ENCODE peak calls at places on chromosomes 3 and 15, in six cellular contexts. P is foreskin fibroblast, J is choroid plexus epithelial cell, H is mucosa of descending colon, K is right lobe of liver, C is IMR-90. Q is an unnamed sample.

GRCh38 chr3:58293516-58293915 is 12.5 kb upstream of the RPP14 start:
- DNase-seq in P (no peak), J (no peak), H (no peak), K (no peak), C (no peak), Q (no peak)

GRCh38 chr3:172591876-172592771 is 68.9 kb upstream of the TNFSF10 start:
- DNase-seq in P (no peak), J (no peak), H (peak), K (no peak), C (peak), Q (no peak)

GRCh38 chr3:177478170-177478859 is 281.0 kb upstream of the TBL1XR1 start:
- DNase-seq in P (peak), J (peak), H (no peak), K (no peak), C (peak), Q (peak)

GRCh38 chr3:35393916-35394315 is 245.4 kb upstream of the ARPP21 start:
- DNase-seq in P (no peak), J (peak), H (no peak), K (no peak), C (no peak), Q (peak)

GRCh38 chr15:86611392-86612040 is 531.8 kb downstream of the AGBL1 start:
- DNase-seq in P (no peak), J (no peak), H (peak), K (no peak), C (no peak), Q (peak)

GRCh38 chr15:64686130-64686735 is 89.2 kb downstream of the RBPMS2 start:
- DNase-seq in P (peak), J (peak), H (peak), K (no peak), C (peak), Q (no peak)

GRCh38 chr3:72200332-72200731 is 415.4 kb upstream of the PROK2 start:
- DNase-seq in P (no peak), J (no peak), H (no peak), K (no peak), C (no peak), Q (no peak)

GRCh38 chr3:43215684-43216336 is 70.5 kb upstream of the SNRK start:
- DNase-seq in P (no peak), J (no peak), H (no peak), K (no peak), C (no peak), Q (no peak)

GRCh38 chr15:22780267-22780666 is 6.2 kb upstream of the NIPA1 start:
- DNase-seq in P (peak), J (no peak), H (no peak), K (no peak), C (no peak), Q (no peak)

GRCh38 chr15:81410318-81410753 is 36.3 kb upstream of the TMC3 start:
- DNase-seq in P (peak), J (peak), H (peak), K (no peak), C (peak), Q (peak)

GRCh38 chr3:50008931-50009330 is 69.0 kb downstream of the RBM6 start:
- DNase-seq in P (peak), J (peak), H (no peak), K (no peak), C (peak), Q (peak)

GRCh38 chr3:71305246-71306206 is 278.0 kb downstream of the FOXP1 start:
- DNase-seq in P (no peak), J (peak), H (peak), K (no peak), C (peak), Q (no peak)

GRCh38 chr3:53114412-53115074 is 15.7 kb downstream of the RFT1 start:
- DNase-seq in P (peak), J (no peak), H (no peak), K (no peak), C (peak), Q (no peak)

GRCh38 chr15:85329561-85330421 is 50.6 kb upstream of the AKAP13 start:
- DNase-seq in P (peak), J (peak), H (peak), K (no peak), C (peak), Q (no peak)

GRCh38 chr15:39585871-39586301 is 5.0 kb downstream of the THBS1 start:
- DNase-seq in P (no peak), J (no peak), H (peak), K (no peak), C (no peak), Q (no peak)

GRCh38 chr15:40550381-40551037 is 14.3 kb downstream of the CCDC32 start:
- DNase-seq in P (no peak), J (no peak), H (no peak), K (no peak), C (no peak), Q (no peak)

GRCh38 chr15:49024840-49025239 is 21.4 kb downstream of the SECISBP2L start:
- DNase-seq in P (no peak), J (no peak), H (no peak), K (no peak), C (no peak), Q (no peak)

GRCh38 chr15:85840079-85840801 is 45.5 kb upstream of the KLHL25 start:
- DNase-seq in P (peak), J (peak), H (peak), K (peak), C (peak), Q (no peak)

GRCh38 chr3:52892625-52893311 is 4.6 kb downstream of the STIMATE start:
- DNase-seq in P (peak), J (peak), H (peak), K (no peak), C (no peak), Q (no peak)

GRCh38 chr3:14216257-14217048 is 37.8 kb downstream of the LSM3 start:
- DNase-seq in P (no peak), J (peak), H (no peak), K (no peak), C (no peak), Q (no peak)

GRCh38 chr15:53910852-53911251 is 67.4 kb upstream of the UNC13C start:
- DNase-seq in P (no peak), J (no peak), H (no peak), K (no peak), C (no peak), Q (no peak)

GRCh38 chr15:47736123-47736786 is 18.9 kb downstream of the SEMA6D start:
- DNase-seq in P (no peak), J (no peak), H (no peak), K (no peak), C (peak), Q (no peak)

GRCh38 chr15:66619152-66619903 is 53.5 kb upstream of the LCTL start:
- DNase-seq in P (peak), J (peak), H (peak), K (peak), C (peak), Q (no peak)

GRCh38 chr3:4714045-4714444 is 220.9 kb downstream of the ITPR1 start:
- DNase-seq in P (no peak), J (no peak), H (no peak), K (no peak), C (no peak), Q (no peak)

GRCh38 chr3:188283347-188283746 is 129.4 kb downstream of the LPP start:
- DNase-seq in P (peak), J (peak), H (no peak), K (peak), C (peak), Q (no peak)

GRCh38 chr3:13853256-13853977 is 26.5 kb downstream of the WNT7A start:
- DNase-seq in P (no peak), J (no peak), H (no peak), K (peak), C (no peak), Q (no peak)

GRCh38 chr3:50445919-50446318 is 57.5 kb downstream of the CACNA2D2 start:
- DNase-seq in P (no peak), J (no peak), H (peak), K (peak), C (no peak), Q (no peak)

GRCh38 chr3:184559336-184559735 is 2.2 kb upstream of the EPHB3 start:
- DNase-seq in P (no peak), J (no peak), H (peak), K (no peak), C (no peak), Q (no peak)

GRCh38 chr15:32889189-32889588 is 171.4 kb downstream of the GREM1 start:
- DNase-seq in P (no peak), J (no peak), H (no peak), K (no peak), C (no peak), Q (no peak)

GRCh38 chr3:49976942-49977341 is 37.0 kb downstream of the RBM6 start:
- DNase-seq in P (no peak), J (no peak), H (no peak), K (no peak), C (no peak), Q (no peak)

GRCh38 chr15:93467327-93467726 is 378.3 kb upstream of the RGMA start:
- DNase-seq in P (no peak), J (no peak), H (no peak), K (no peak), C (no peak), Q (peak)

GRCh38 chr3:185270956-185271332 is 17.1 kb upstream of the EHHADH start:
- DNase-seq in P (no peak), J (no peak), H (no peak), K (no peak), C (no peak), Q (no peak)

GRCh38 chr3:188330138-188330537 is 176.2 kb downstream of the LPP start:
- DNase-seq in P (no peak), J (no peak), H (no peak), K (no peak), C (no peak), Q (no peak)

GRCh38 chr3:30704931-30705890 is 98.8 kb downstream of the TGFBR2 start:
- DNase-seq in P (no peak), J (no peak), H (no peak), K (no peak), C (no peak), Q (peak)

GRCh38 chr3:13615019-13615528 is 66.1 kb downstream of the FBLN2 start:
- DNase-seq in P (no peak), J (no peak), H (no peak), K (peak), C (no peak), Q (no peak)

GRCh38 chr15:65979316-65979715 is 110.0 kb downstream of the RAB11A start:
- DNase-seq in P (no peak), J (peak), H (no peak), K (no peak), C (peak), Q (no peak)

GRCh38 chr15:65980824-65981456 is 111.6 kb downstream of the RAB11A start:
- DNase-seq in P (peak), J (peak), H (peak), K (no peak), C (peak), Q (peak)

GRCh38 chr3:145798691-145799550 is 362.1 kb downstream of the PLOD2 start:
- DNase-seq in P (no peak), J (peak), H (no peak), K (no peak), C (no peak), Q (no peak)

GRCh38 chr3:124650798-124651197 is 79.5 kb upstream of the UMPS start:
- DNase-seq in P (no peak), J (no peak), H (no peak), K (no peak), C (no peak), Q (no peak)

GRCh38 chr3:148455098-148455497 is 242.6 kb upstream of the AGTR1 start:
- DNase-seq in P (no peak), J (no peak), H (no peak), K (no peak), C (no peak), Q (no peak)

GRCh38 chr15:95659646-95660045 is 670.9 kb upstream of the NR2F2 start:
- DNase-seq in P (no peak), J (no peak), H (no peak), K (no peak), C (no peak), Q (no peak)
- H3K4me3 ChIP-seq in P (no peak), J (peak), H (no peak), K (no peak), C (no peak), Q (no peak)

GRCh38 chr3:189789432-189789831 is 158.2 kb downstream of the TP63 start:
- DNase-seq in P (no peak), J (no peak), H (no peak), K (no peak), C (no peak), Q (no peak)

GRCh38 chr3:189790658-189791057 is 159.5 kb downstream of the TP63 start:
- DNase-seq in P (no peak), J (no peak), H (no peak), K (no peak), C (no peak), Q (no peak)

GRCh38 chr3:189794518-189794917 is 163.3 kb downstream of the TP63 start:
- DNase-seq in P (no peak), J (no peak), H (no peak), K (no peak), C (no peak), Q (no peak)

GRCh38 chr3:189787622-189788021 is 156.4 kb downstream of the TP63 start:
- DNase-seq in P (peak), J (peak), H (no peak), K (no peak), C (peak), Q (peak)

DNA sequence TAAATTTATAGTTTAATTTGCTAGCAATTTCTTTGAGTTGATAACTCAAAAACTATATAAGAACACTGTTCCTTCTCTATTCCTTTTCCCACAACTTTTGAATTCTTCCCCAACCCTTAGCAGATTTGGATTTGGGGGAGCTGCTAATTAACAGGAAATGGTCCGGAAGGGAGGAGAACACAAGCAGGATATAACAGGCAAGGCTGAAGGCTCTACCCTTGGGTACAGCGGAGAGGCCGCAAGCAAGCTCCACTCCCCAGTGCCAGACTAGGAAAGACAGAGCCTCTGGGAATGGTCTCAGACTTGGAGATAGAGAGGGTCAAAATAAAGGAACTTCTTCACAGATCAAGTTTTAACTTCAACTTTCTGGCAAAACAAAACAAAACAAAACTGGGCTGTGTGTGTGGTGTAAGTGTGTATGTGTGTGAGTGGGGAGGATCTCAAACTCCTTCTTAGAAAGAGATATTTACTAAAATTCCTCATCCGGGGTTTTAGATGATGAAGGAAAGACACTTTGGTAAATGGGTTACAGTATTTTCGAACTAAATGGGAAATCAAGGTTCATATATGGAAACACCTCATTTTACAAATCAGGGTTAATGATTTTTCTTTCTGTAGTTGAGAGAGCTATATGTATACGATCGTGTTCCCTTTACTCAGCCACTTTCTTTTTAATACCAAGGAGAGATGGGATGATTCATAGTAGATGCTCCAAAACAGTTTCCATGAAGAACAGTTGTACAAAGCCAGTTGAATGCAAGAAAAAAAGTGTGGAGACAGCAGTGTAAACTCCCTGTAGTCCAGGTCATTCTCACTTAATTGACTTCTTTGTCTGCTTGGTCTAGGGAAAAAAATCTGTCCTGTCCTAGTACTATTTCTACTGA is 161.1 kb downstream of the TP63 start:
- DNase-seq in P (no peak), J (no peak), H (no peak), K (no peak), C (no peak), Q (no peak)
- H3K4me3 ChIP-seq in P (no peak), J (no peak), H (no peak), K (no peak), C (no peak), Q (no peak)

DNA sequence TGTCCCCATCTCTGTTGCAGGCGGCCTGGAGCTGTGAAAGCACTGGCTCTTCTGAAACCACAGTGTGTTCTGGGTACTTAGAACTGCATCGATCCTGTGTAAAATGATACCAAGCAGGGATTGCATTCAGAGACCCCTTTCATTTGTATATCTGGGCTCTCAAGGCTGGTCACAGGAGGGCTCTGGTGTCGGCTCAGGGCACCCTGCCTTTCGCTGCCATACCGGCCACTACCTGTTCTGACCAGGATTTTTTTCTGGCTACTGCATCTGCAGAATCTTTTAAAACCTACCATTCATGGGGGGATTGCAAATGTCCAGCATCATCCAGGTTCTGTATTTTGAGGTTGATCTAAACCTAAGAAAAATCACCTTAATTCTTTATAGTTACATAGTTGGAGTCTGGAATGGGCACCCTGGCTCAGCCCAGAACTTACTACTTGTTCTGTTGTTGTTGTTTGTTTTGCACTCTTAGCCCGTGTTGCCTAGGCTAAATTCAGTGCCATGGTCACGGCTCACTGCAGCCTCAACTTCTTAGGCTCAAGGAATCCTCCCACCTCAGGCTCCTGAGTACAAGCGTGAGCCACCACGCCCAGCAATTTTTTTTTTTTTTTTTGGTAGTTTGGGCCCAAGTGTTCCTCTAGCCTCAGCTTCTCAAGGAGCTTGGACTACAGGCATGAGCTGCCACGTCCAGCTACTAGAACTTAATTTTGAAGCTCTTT is 52.7 kb downstream of the TRIM71 start:
- DNase-seq in P (no peak), J (no peak), H (no peak), K (no peak), C (no peak), Q (no peak)
- H3K4me3 ChIP-seq in P (no peak), J (no peak), H (no peak), K (no peak), C (no peak), Q (no peak)

GRCh38 chr15:89406756-89407650 is 72.4 kb upstream of the POLG start:
- DNase-seq in P (no peak), J (no peak), H (no peak), K (no peak), C (no peak), Q (no peak)

GRCh38 chr15:89406218-89406716 is 71.6 kb upstream of the POLG start:
- DNase-seq in P (no peak), J (no peak), H (no peak), K (no peak), C (no peak), Q (no peak)

GRCh38 chr15:89409993-89410767 is 75.6 kb upstream of the POLG start:
- DNase-seq in P (no peak), J (no peak), H (no peak), K (no peak), C (no peak), Q (no peak)

GRCh38 chr15:89408512-89409183 is 74.0 kb upstream of the POLG start:
- DNase-seq in P (no peak), J (peak), H (no peak), K (no peak), C (peak), Q (no peak)

DNA sequence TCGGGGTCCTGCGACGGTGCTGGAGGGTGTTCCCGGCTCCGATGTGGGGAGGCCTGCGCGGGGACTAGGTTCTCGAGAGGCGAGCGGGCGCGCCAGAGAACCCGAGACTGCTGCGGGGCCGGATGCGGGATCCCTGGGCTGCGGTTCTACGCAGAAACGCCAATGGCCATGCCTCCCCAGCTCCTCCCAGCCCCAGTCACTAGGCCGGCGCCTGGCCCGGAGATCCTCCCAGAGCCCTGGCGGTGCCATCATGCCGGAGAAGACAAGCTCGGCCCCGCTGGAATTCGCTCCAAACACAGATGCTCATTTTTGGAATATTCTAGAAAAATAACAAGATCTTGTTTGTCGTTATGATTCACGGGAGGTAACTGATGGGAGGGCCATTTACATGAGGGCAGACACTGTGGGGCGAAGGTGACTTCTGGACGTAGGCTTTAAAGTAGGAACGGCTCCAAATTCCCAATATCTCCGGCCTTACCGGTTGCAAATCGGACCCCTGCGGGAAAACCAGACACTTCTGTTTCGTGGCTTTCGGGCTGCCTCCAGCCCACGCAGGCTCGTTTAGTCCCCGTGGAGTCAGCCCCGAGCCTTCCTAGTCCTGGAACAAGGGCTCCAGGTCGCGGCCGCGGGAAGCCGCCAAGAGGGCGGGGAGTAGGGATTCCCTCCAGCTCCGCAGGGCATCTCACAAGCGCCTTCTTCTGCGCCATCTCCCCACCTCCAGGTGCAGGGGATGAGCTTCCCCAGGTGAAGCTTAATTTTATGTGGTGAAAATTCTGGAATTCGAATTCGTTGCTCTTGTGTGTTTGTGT is 74.8 kb upstream of the POLG start:
- DNase-seq in P (no peak), J (no peak), H (no peak), K (no peak), C (no peak), Q (no peak)
- H3K4me3 ChIP-seq in P (peak), J (no peak), H (no peak), K (peak), C (no peak), Q (peak)

DNA sequence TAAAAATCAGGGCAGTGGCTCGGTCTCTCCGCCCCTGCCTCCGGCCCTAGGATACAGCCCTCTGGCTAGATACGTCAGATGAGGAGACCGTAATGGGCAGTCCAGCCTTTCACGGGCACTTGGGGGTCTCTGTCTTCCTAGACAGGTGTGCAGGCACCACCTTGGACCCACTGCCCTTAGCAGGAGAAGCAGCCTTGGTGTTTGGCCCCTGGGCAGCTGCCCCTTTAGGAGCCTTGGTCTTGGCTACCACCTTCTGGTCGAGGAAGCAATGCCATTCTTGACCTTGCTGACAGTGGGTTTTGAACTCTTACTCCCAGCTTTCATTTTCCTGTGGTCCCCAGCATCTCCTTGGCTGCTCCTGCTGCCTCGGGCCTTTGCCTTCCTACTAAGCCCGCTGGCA is 149.7 kb upstream of the FRMD4B start:
- DNase-seq in P (no peak), J (no peak), H (no peak), K (no peak), C (no peak), Q (no peak)
- H3K4me3 ChIP-seq in P (no peak), J (no peak), H (no peak), K (no peak), C (no peak), Q (no peak)

GRCh38 chr3:8255771-8256170 is 245.9 kb upstream of the LMCD1 start:
- DNase-seq in P (no peak), J (no peak), H (no peak), K (no peak), C (no peak), Q (no peak)
- H3K4me3 ChIP-seq in P (no peak), J (no peak), H (no peak), K (no peak), C (no peak), Q (no peak)